ENCODE peak calls at places on chromosomes 7 and 10, in seven cellular contexts. X is ovary; M is aorta; S is heart right ventricle; D is CD4-positive, CD25-positive, alpha-beta regulatory T cell; Q is right lobe of liver; I is endothelial cell of umbilical vein. A is an unnamed sample.

GRCh38 chr10:12625393-12626023 is 276.2 kb downstream of the CAMK1D start:
- DNase-seq in X (no peak), D (no peak), S (no peak), M (no peak), I (no peak), Q (no peak), A (no peak)

GRCh38 chr10:52729259-52730104 is 43.1 kb downstream of the MBL2 start:
- DNase-seq in M (no peak), I (peak; percentile 66), Q (no peak), X (no peak), D (no peak), S (no peak), A (no peak)

GRCh38 chr7:151168022-151168786 is 710 bp upstream of the GBX1 start:
- DNase-seq in D (peak; percentile 30), Q (no peak), X (no peak), S (peak; percentile 35), M (peak; percentile 82), I (no peak), A (peak; percentile 54)

GRCh38 chr7:66140924-66141323 is 26.3 kb downstream of the CRCP start:
- DNase-seq in I (peak; percentile 64), D (no peak), S (peak; percentile 60), X (peak; percentile 80), Q (peak; percentile 63), M (no peak), A (peak; percentile 71)

GRCh38 chr7:36129048-36129534 is 24.0 kb upstream of the EEPD1 start:
- DNase-seq in M (no peak), S (no peak), Q (peak; percentile 65), X (no peak), I (no peak), D (no peak), A (no peak)

GRCh38 chr10:3091346-3091787 is 24.0 kb downstream of the PFKP start:
- DNase-seq in D (no peak), X (no peak), Q (no peak), M (no peak), S (no peak), I (peak; percentile 80), A (peak; percentile 79)

GRCh38 chr7:71193099-71193810 is 61.3 kb downstream of the GALNT17 start:
- DNase-seq in X (no peak), I (no peak), D (no peak), S (no peak), Q (no peak), M (no peak), A (no peak)

GRCh38 chr10:75208177-75208576 is 2.4 kb upstream of the VDAC2 start:
- DNase-seq in M (no peak), I (no peak), D (no peak), S (no peak), X (no peak), Q (no peak), A (no peak)

GRCh38 chr10:96228408-96229019 is 42.9 kb downstream of the BLNK start:
- DNase-seq in Q (no peak), M (no peak), X (no peak), I (no peak), D (no peak), S (no peak), A (no peak)

GRCh38 chr7:6273380-6273837 is 985 bp upstream of the CYTH3 start:
- DNase-seq in D (no peak), S (no peak), M (peak; percentile 35), X (peak; percentile 51), I (no peak), Q (peak; percentile 42), A (no peak)

GRCh38 chr7:41886906-41887311 is 184.0 kb upstream of the INHBA start:
- DNase-seq in M (peak; percentile 89), Q (peak; percentile 23), D (no peak), X (peak; percentile 56), S (peak; percentile 58), I (no peak), A (no peak)

GRCh38 chr7:24884401-24884800 is 95.6 kb downstream of the OSBPL3 start:
- DNase-seq in Q (no peak), I (no peak), D (no peak), X (no peak), M (no peak), S (no peak), A (no peak)

GRCh38 chr10:69270990-69271389 is 7.3 kb upstream of the HK1 start:
- DNase-seq in Q (no peak), S (no peak), D (no peak), M (no peak), I (peak; percentile 32), X (no peak), A (no peak)

GRCh38 chr7:75943864-75944263 is 28.9 kb downstream of the POR start:
- DNase-seq in D (no peak), S (no peak), I (no peak), X (no peak), Q (no peak), M (no peak), A (no peak)

GRCh38 chr10:19704544-19704943 is 111.7 kb upstream of the PLXDC2 start:
- DNase-seq in Q (no peak), I (no peak), M (no peak), X (no peak), D (no peak), S (no peak), A (no peak)

GRCh38 chr7:15967551-15967950 is 281.1 kb upstream of the MEOX2 start:
- DNase-seq in M (no peak), Q (no peak), D (no peak), S (no peak), X (no peak), I (no peak), A (no peak)

GRCh38 chr7:136309407-136309806 is 332.2 kb upstream of the MTPN start:
- DNase-seq in S (no peak), I (no peak), Q (no peak), D (no peak), X (no peak), M (no peak), A (no peak)

GRCh38 chr10:18313146-18313542 is 172.9 kb downstream of the CACNB2 start:
- DNase-seq in Q (no peak), I (no peak), D (no peak), M (no peak), S (no peak), X (no peak), A (no peak)

GRCh38 chr10:117646718-117647117 is 104.2 kb downstream of the EMX2 start:
- DNase-seq in X (no peak), M (no peak), S (no peak), Q (no peak), I (no peak), D (no peak), A (no peak)

DNA sequence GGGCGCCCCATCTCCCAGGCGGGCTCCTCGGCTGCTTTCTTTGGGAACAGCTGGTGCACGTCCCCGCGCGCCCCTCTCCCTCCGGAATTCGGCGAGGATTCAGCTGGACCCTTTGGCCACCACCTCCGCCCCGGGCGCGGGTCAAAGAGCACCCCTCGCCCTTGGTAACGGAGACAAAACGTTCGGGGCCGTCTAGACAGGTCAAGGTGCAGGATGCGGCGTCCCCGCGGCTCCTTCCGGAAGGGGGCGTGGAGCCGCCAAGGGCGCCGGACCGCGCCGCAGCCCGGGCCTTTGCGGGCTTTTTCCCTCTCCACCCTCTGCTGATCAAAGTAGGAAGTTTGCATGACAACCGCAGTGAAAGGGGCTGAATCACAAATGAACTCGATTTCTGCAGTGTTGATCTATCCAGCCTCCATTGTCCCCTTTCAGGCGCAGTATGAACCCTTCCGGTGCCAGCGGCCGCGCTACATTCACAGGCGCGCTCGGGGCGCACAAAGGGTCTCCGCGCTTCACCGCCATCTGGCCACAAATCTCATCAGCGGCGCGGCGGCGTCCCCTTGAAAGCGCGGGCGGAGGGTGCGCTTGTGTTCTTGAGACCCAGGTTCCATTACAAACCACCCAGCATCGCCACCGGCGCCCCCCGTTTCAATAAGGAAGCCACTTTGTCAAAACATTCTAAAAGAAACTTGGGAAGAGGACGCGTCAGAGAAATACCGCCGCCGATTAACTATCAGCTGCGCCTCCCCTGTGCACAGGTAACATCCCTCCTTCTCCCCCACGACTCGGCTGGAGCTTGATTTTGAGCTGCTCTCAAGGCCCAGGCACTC is 36.4 kb downstream of the CNPY1 start:
- DNase-seq in Q (no peak), D (no peak), I (no peak), X (no peak), S (no peak), M (no peak), A (no peak)
- H3K4me3 ChIP-seq in Q (no peak overlapping the region), D (no peak overlapping the region), I (no peak overlapping the region), X (no peak overlapping the region), S (no peak overlapping the region), M (no peak overlapping the region), A (peak overlapping the region; percentile 9)

GRCh38 chr7:47579458-47579857 is 2.5 kb downstream of the TNS3 start:
- DNase-seq in D (no peak), M (no peak), X (no peak), S (no peak), Q (no peak), I (no peak), A (no peak)
- H3K4me1 ChIP-seq in D (no peaks in the 10 kb centered on the region), M (peaks cover 3% of the 10 kb centered on the region), X (peaks cover 43% of the 10 kb centered on the region), S (peaks cover 8% of the 10 kb centered on the region), Q (peaks cover 48% of the 10 kb centered on the region), I (peaks cover 18% of the 10 kb centered on the region), A (peaks cover 88% of the 10 kb centered on the region)

GRCh38 chr7:99505324-99505662 is 831 bp downstream of the ZKSCAN5 start:
- DNase-seq in S (no peak), I (no peak), X (no peak), D (no peak), Q (no peak), M (no peak), A (no peak)
- H3K27ac ChIP-seq in S (peak overlapping the region; percentile 59), I (peak overlapping the region; percentile 69), X (peak overlapping the region; percentile 95), D (peak overlapping the region; percentile 92), Q (peak overlapping the region; percentile 88), M (peak overlapping the region; percentile 35), A (peak overlapping the region; percentile 92)

GRCh38 chr10:70672165-70672992 is at the start of gene ADAMTS14:
- DNase-seq in I (no peak), Q (peak; percentile 30), X (no peak), M (peak; percentile 81), S (peak; percentile 50), D (no peak), A (no peak)

GRCh38 chr10:70674560-70675495 is 2.5 kb downstream of the ADAMTS14 start:
- DNase-seq in D (no peak), S (no peak), I (no peak), Q (no peak), X (no peak), M (no peak), A (no peak)

GRCh38 chr10:70672993-70673928 is 955 bp downstream of the ADAMTS14 start:
- DNase-seq in S (peak; percentile 57), D (no peak), Q (no peak), X (no peak), I (no peak), M (no peak), A (no peak)

GRCh38 chr10:70675496-70676161 is 3.3 kb downstream of the ADAMTS14 start:
- DNase-seq in D (no peak), S (no peak), M (no peak), I (no peak), X (no peak), Q (no peak), A (no peak)

DNA sequence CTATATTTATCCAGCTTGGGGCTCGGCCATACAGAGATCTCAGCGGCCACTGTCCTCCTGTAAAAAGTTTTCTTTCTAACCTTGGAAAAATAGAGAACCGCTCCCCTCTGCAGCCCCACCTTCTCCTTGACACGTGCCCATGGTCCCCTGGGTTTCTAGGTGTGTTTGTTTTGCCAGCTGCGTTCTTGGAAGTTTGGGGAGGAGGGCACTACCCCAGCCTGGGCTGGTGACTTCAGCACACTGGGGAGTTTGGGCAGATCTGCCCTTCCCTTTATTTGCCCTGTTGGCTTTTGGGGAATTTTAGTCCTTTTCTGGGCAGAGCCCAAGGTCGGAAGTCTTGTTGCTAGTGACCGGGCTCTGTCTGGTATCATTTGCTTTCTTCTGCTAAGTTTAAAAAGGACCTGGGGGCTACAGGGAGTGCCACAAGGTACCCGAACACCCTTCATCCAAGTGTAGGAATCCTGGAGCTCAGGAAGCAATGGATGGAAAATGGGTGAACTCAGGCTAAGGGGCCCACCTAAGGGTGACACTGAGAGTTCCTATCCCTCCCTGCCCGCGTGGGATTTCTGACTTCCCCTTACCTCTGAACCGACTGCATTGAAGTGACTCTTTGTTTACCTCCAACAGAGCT is 1.7 kb downstream of the ADAMTS14 start:
- DNase-seq in M (no peak), S (no peak), D (no peak), I (no peak), X (no peak), Q (no peak), A (no peak)
- H3K4me3 ChIP-seq in M (no peak overlapping the region), S (no peak overlapping the region), D (no peak overlapping the region), I (no peak overlapping the region), X (no peak overlapping the region), Q (no peak overlapping the region), A (no peak overlapping the region)

A was measured in lower lobe of right lung.